ENCODE peak calls at places on chromosomes 12 and 14, in six cellular contexts. Y is activated CD4-positive, alpha-beta T cell treated with anti-CD3 and anti-CD28 coated beads, Interleukin-2, amount 50 U/mL, for 48 hours; D is NCI-H748 treated with DMSO at 0.1 percent for 48 hours; M is coronary artery; K is IMR-90; E is endodermal cell. A is an unnamed sample.

GRCh38 chr14:64761441-64762043 is 57.3 kb downstream of the PLEKHG3 start:
- DNase-seq in K (peak), Y (no peak), E (no peak), D (no peak), M (no peak), A (no peak)

GRCh38 chr12:15886372-15887042 is 4.3 kb downstream of the STRAP start:
- DNase-seq in Y (no peak), K (no peak), D (peak), M (no peak), E (no peak), A (no peak)

GRCh38 chr12:69966409-69966808 is 141.4 kb downstream of the MYRFL start:
- DNase-seq in M (no peak), K (peak), E (peak), Y (no peak), D (no peak), A (peak)

GRCh38 chr14:75011356-75012097 is 8.8 kb downstream of the EIF2B2 start:
- DNase-seq in M (no peak), D (no peak), Y (peak), E (no peak), K (peak), A (peak)

GRCh38 chr12:129080413-129080812 is 227.1 kb downstream of the GLT1D1 start:
- DNase-seq in E (peak), D (no peak), Y (no peak), K (no peak), M (no peak), A (no peak)

GRCh38 chr12:69653703-69654102 is 43.0 kb upstream of the LRRC10 start:
- DNase-seq in Y (no peak), K (peak), E (no peak), D (no peak), M (no peak), A (peak)

GRCh38 chr14:54362759-54363437 is 33.9 kb upstream of the CDKN3 start:
- DNase-seq in M (no peak), Y (no peak), K (no peak), E (peak), D (no peak), A (no peak)

GRCh38 chr12:17020765-17021164 is 414.8 kb upstream of the LMO3 start:
- DNase-seq in D (no peak), Y (no peak), M (no peak), K (no peak), E (no peak), A (no peak)

GRCh38 chr12:49920241-49920914 is 16.7 kb upstream of the FAIM2 start:
- DNase-seq in Y (no peak), D (no peak), M (peak), K (peak), E (peak), A (peak)

GRCh38 chr12:118404876-118405521 is 28.6 kb downstream of the SUDS3 start:
- DNase-seq in E (peak), D (peak), Y (peak), M (no peak), K (peak), A (peak)

GRCh38 chr14:21734457-21735074 is 60.9 kb upstream of the OR4E1 start:
- DNase-seq in M (no peak), E (no peak), D (peak), Y (no peak), K (peak), A (peak)

GRCh38 chr12:14264777-14265176 is 100.7 kb upstream of the ATF7IP start:
- DNase-seq in K (peak), M (no peak), E (no peak), Y (no peak), D (no peak), A (peak)

GRCh38 chr12:102110782-102111181 is 9.1 kb downstream of the NUP37 start:
- DNase-seq in K (no peak), E (no peak), Y (no peak), D (no peak), M (no peak), A (no peak)

GRCh38 chr14:49950275-49951250 is 57.7 kb downstream of the ARF6 start:
- DNase-seq in Y (no peak), M (no peak), K (no peak), D (peak), E (no peak), A (no peak)

GRCh38 chr12:1918081-1918874 is at the start of gene CACNA2D4:
- DNase-seq in K (no peak), D (no peak), Y (no peak), M (no peak), E (peak), A (no peak)

GRCh38 chr12:18101043-18101442 is 11.1 kb upstream of the RERGL start:
- DNase-seq in M (no peak), D (no peak), Y (no peak), K (no peak), E (no peak), A (no peak)